ENCODE peak calls at places on chromosomes 3 and 15, in eight cellular contexts. One of them, this sample, is unnamed.
A peak's percentile ranks its signal among the peaks of the same experiment; 100 is the strongest.

GRCh38 chr3:43473228-43473627 is 148.6 kb downstream of the ANO10 start:
- DNase-seq in H9: no peak
- DNase-seq in IMR-90: no peak
- DNase-seq in astrocyte: no peak
- DNase-seq in mesothelial cell of epicardium: no peak
- DNase-seq in HCT116: no peak
- DNase-seq in AG10803: no peak
- DNase-seq in psoas muscle: no peak
- DNase-seq in this sample: no peak

GRCh38 chr3:71962561-71963240 is 177.8 kb upstream of the PROK2 start:
- DNase-seq in H9: no peak
- DNase-seq in astrocyte: peak; percentile 25
- DNase-seq in psoas muscle: no peak
- DNase-seq in IMR-90: peak; percentile 23
- DNase-seq in mesothelial cell of epicardium: no peak
- DNase-seq in AG10803: peak; percentile 52
- DNase-seq in HCT116: no peak
- DNase-seq in this sample: no peak

GRCh38 chr3:193829781-193830180 is 236.8 kb downstream of the OPA1 start:
- DNase-seq in mesothelial cell of epicardium: no peak
- DNase-seq in HCT116: peak; percentile 76
- DNase-seq in H9: no peak
- DNase-seq in IMR-90: peak; percentile 16
- DNase-seq in psoas muscle: no peak
- DNase-seq in AG10803: peak; percentile 62
- DNase-seq in astrocyte: peak; percentile 83
- DNase-seq in this sample: no peak

GRCh38 chr15:31303434-31304073 is 23.1 kb upstream of the KLF13 start:
- DNase-seq in psoas muscle: peak; percentile 72
- DNase-seq in astrocyte: no peak
- DNase-seq in mesothelial cell of epicardium: no peak
- DNase-seq in AG10803: peak; percentile 9
- DNase-seq in HCT116: no peak
- DNase-seq in IMR-90: no peak
- DNase-seq in H9: no peak
- DNase-seq in this sample: no peak

GRCh38 chr15:80317389-80318169 is 65.6 kb upstream of the CTXND1 start:
- DNase-seq in mesothelial cell of epicardium: no peak
- DNase-seq in psoas muscle: no peak
- DNase-seq in HCT116: no peak
- DNase-seq in H9: no peak
- DNase-seq in IMR-90: peak; percentile 98
- DNase-seq in AG10803: peak; percentile 95
- DNase-seq in astrocyte: peak; percentile 88
- DNase-seq in this sample: no peak

GRCh38 chr3:159844801-159845261 is 143.8 kb upstream of the IL12A start:
- DNase-seq in mesothelial cell of epicardium: no peak
- DNase-seq in psoas muscle: no peak
- DNase-seq in astrocyte: peak; percentile 81
- DNase-seq in H9: no peak
- DNase-seq in IMR-90: no peak
- DNase-seq in HCT116: no peak
- DNase-seq in AG10803: peak; percentile 13
- DNase-seq in this sample: no peak

GRCh38 chr15:61038387-61038786 is 190.7 kb downstream of the RORA start:
- DNase-seq in mesothelial cell of epicardium: no peak
- DNase-seq in H9: no peak
- DNase-seq in HCT116: no peak
- DNase-seq in astrocyte: no peak
- DNase-seq in psoas muscle: no peak
- DNase-seq in IMR-90: peak; percentile 44
- DNase-seq in AG10803: peak; percentile 44
- DNase-seq in this sample: no peak

GRCh38 chr3:49313902-49314676 is 25.8 kb downstream of the USP4 start:
- DNase-seq in IMR-90: peak; percentile 60
- DNase-seq in astrocyte: no peak
- DNase-seq in H9: no peak
- DNase-seq in AG10803: no peak
- DNase-seq in mesothelial cell of epicardium: no peak
- DNase-seq in HCT116: no peak
- DNase-seq in psoas muscle: no peak
- DNase-seq in this sample: no peak

GRCh38 chr3:113867506-113867905 is 28.9 kb downstream of the GRAMD1C start:
- DNase-seq in IMR-90: peak; percentile 79
- DNase-seq in mesothelial cell of epicardium: no peak
- DNase-seq in AG10803: peak; percentile 37
- DNase-seq in astrocyte: peak; percentile 61
- DNase-seq in HCT116: peak; percentile 7
- DNase-seq in psoas muscle: no peak
- DNase-seq in H9: no peak
- DNase-seq in this sample: no peak

GRCh38 chr15:39919740-39920509 is at the start of gene GPR176:
- DNase-seq in AG10803: peak; percentile 93
- DNase-seq in IMR-90: peak; percentile 84
- DNase-seq in mesothelial cell of epicardium: peak; percentile 58
- DNase-seq in astrocyte: peak; percentile 71
- DNase-seq in H9: peak; percentile 64
- DNase-seq in HCT116: no peak
- DNase-seq in psoas muscle: peak; percentile 52
- DNase-seq in this sample: peak; percentile 36

DNA sequence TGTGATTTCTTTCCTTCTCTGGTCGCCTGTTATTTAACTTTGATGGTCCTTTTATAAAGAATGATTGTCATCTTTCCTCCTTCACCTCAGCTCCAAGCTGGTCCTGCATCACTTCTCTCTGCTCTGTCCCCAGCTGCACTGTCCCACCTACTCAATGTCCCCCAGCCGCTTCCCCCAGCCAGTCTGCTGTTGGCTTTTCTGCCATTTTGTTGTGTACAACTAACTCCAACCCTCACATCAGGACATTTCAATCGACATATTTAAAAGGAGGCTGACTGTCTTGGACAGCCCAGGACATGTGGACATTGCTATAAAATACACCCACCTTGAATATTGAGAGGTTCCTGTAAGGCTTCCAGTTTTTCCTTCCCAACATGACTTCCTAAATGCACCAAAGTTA is 193.8 kb upstream of the RGMA start:
- DNase-seq in IMR-90: no peak
- DNase-seq in astrocyte: no peak
- DNase-seq in mesothelial cell of epicardium: no peak
- DNase-seq in H9: no peak
- DNase-seq in AG10803: no peak
- DNase-seq in HCT116: no peak
- DNase-seq in psoas muscle: no peak
- DNase-seq in this sample: no peak
- TF ChIP-seq CTCF in IMR-90: no peak
- TF ChIP-seq CTCF in astrocyte: no peak
- TF ChIP-seq CTCF in mesothelial cell of epicardium: no peak
- TF ChIP-seq CTCF in H9: no peak
- TF ChIP-seq CTCF in AG10803: no peak
- TF ChIP-seq CTCF in HCT116: no peak
- TF ChIP-seq CTCF in psoas muscle: no peak
- TF ChIP-seq CTCF in this sample: no peak

GRCh38 chr15:58770519-58770856 is 614 bp upstream of the MINDY2 start:
- DNase-seq in mesothelial cell of epicardium: no peak
- DNase-seq in AG10803: peak; percentile 89
- DNase-seq in HCT116: no peak
- DNase-seq in IMR-90: peak; percentile 84
- DNase-seq in psoas muscle: no peak
- DNase-seq in astrocyte: peak; percentile 94
- DNase-seq in H9: no peak
- DNase-seq in this sample: peak; percentile 51

GRCh38 chr15:58775402-58775801 is 4.3 kb downstream of the MINDY2 start:
- DNase-seq in AG10803: no peak
- DNase-seq in H9: no peak
- DNase-seq in IMR-90: no peak
- DNase-seq in HCT116: no peak
- DNase-seq in psoas muscle: no peak
- DNase-seq in mesothelial cell of epicardium: no peak
- DNase-seq in astrocyte: no peak
- DNase-seq in this sample: no peak

GRCh38 chr15:58771621-58772235 is 626 bp downstream of the MINDY2 start:
- DNase-seq in AG10803: no peak
- DNase-seq in IMR-90: no peak
- DNase-seq in psoas muscle: peak; percentile 78
- DNase-seq in H9: peak; percentile 70
- DNase-seq in astrocyte: no peak
- DNase-seq in mesothelial cell of epicardium: peak; percentile 74
- DNase-seq in HCT116: no peak
- DNase-seq in this sample: peak; percentile 42

GRCh38 chr15:58773024-58773423 is 1.9 kb downstream of the MINDY2 start:
- DNase-seq in mesothelial cell of epicardium: no peak
- DNase-seq in AG10803: no peak
- DNase-seq in astrocyte: no peak
- DNase-seq in IMR-90: no peak
- DNase-seq in psoas muscle: no peak
- DNase-seq in HCT116: no peak
- DNase-seq in H9: no peak
- DNase-seq in this sample: no peak

GRCh38 chr15:58770857-58771620 is at the start of gene MINDY2:
- DNase-seq in HCT116: peak; percentile 97
- DNase-seq in astrocyte: peak; percentile 97
- DNase-seq in H9: peak; percentile 98
- DNase-seq in mesothelial cell of epicardium: peak; percentile 95
- DNase-seq in psoas muscle: peak; percentile 99
- DNase-seq in IMR-90: peak; percentile 99
- DNase-seq in AG10803: peak; percentile 99
- DNase-seq in this sample: peak; percentile 96
- TF ChIP-seq CTCF in HCT116: no peak
- TF ChIP-seq CTCF in astrocyte: no peak
- TF ChIP-seq CTCF in H9: peak; percentile 54
- TF ChIP-seq CTCF in mesothelial cell of epicardium: peak; percentile 61
- TF ChIP-seq CTCF in psoas muscle: peak; percentile 18
- TF ChIP-seq CTCF in IMR-90: peak; percentile 33
- TF ChIP-seq CTCF in AG10803: peak; percentile 8
- TF ChIP-seq CTCF in this sample: peak; percentile 42

DNA sequence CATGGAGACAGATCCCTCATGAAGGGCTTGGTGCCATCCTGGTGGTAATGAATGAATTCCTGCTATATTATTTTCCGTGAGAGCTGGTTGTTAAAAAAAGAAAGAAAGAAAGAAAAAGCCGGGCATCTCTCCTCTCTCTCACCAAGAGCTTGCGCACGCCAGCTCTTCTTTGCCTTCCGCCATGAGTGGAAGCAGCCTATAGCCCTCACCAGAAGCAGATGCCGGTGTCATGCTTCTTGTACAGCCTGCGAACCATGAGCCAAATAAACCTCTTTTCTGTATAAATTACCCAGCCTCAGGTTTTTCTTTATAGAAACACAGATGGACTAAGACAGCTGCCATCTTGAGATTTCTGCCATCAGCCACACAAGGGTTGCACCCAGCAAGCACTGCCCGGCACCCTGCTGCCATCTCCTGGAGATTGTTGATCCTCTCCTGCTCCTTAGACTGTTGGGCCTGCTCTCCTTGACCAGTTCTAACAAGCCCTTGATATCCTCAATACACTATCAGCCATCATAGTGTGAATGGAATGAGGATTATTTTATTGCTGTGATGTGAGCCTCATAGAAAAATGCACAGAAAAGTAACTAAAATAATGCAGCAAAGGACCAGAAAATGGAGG is 3.5 kb upstream of the AHSG start:
- DNase-seq in HCT116: peak; percentile 41
- DNase-seq in AG10803: peak; percentile 6
- DNase-seq in mesothelial cell of epicardium: no peak
- DNase-seq in astrocyte: no peak
- DNase-seq in H9: no peak
- DNase-seq in psoas muscle: no peak
- DNase-seq in IMR-90: no peak
- DNase-seq in this sample: peak; percentile 42
- TF ChIP-seq CTCF in HCT116: peak; percentile 47
- TF ChIP-seq CTCF in AG10803: peak; percentile 27
- TF ChIP-seq CTCF in mesothelial cell of epicardium: no peak
- TF ChIP-seq CTCF in astrocyte: no peak
- TF ChIP-seq CTCF in H9: peak; percentile 16
- TF ChIP-seq CTCF in psoas muscle: no peak
- TF ChIP-seq CTCF in IMR-90: peak; percentile 15
- TF ChIP-seq CTCF in this sample: peak; percentile 21

GRCh38 chr3:118863731-118864322 is 170.8 kb downstream of the IGSF11 start:
- DNase-seq in H9: peak; percentile 71
- DNase-seq in mesothelial cell of epicardium: no peak
- DNase-seq in HCT116: peak; percentile 24
- DNase-seq in psoas muscle: no peak
- DNase-seq in astrocyte: no peak
- DNase-seq in IMR-90: no peak
- DNase-seq in AG10803: peak; percentile 1
- DNase-seq in this sample: no peak
- TF ChIP-seq CTCF in H9: peak; percentile 62
- TF ChIP-seq CTCF in mesothelial cell of epicardium: no peak
- TF ChIP-seq CTCF in HCT116: peak; percentile 54
- TF ChIP-seq CTCF in psoas muscle: no peak
- TF ChIP-seq CTCF in astrocyte: no peak
- TF ChIP-seq CTCF in IMR-90: no peak
- TF ChIP-seq CTCF in AG10803: no peak
- TF ChIP-seq CTCF in this sample: peak; percentile 32

DNA sequence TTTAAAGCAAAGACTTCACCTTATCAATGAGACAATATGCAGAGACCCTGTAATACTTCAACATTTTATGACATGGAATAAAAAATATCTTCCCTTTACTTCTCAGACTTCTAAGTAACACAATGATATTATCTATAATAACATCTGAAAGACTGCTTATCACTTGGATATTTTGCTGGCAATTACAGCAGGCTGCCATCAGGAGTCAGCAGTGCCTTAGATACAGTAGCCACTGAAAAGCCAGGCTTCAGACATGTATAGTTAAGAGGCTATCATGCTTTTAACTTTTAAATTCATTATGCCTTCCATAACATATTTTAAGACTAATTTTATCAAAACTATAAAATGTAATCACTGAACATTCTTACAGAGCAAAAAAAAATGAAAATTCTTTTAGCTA is 227.5 kb downstream of the NEK10 start:
- DNase-seq in IMR-90: no peak
- DNase-seq in AG10803: no peak
- DNase-seq in HCT116: peak; percentile 26
- DNase-seq in psoas muscle: no peak
- DNase-seq in H9: no peak
- DNase-seq in mesothelial cell of epicardium: no peak
- DNase-seq in astrocyte: no peak
- DNase-seq in this sample: no peak
- TF ChIP-seq CTCF in IMR-90: no peak
- TF ChIP-seq CTCF in AG10803: peak; percentile 17
- TF ChIP-seq CTCF in HCT116: peak; percentile 75
- TF ChIP-seq CTCF in psoas muscle: no peak
- TF ChIP-seq CTCF in H9: peak; percentile 66
- TF ChIP-seq CTCF in mesothelial cell of epicardium: no peak
- TF ChIP-seq CTCF in astrocyte: no peak
- TF ChIP-seq CTCF in this sample: no peak